ENCODE peak calls at places on chromosomes 13 and 19, in five cellular contexts. Q is AG04449, J is tibial nerve, W is progenitor cell of endocrine pancreas, B is HFFc6. Z is an unnamed sample.
A peak's percentile ranks its signal among the peaks of the same experiment; 100 is the strongest.

GRCh38 chr19:41025411-41025810 is 34.3 kb downstream of the CYP2B6 start:
- DNase-seq in Q (no peak), B (no peak), J (no peak), W (no peak), Z (no peak)

GRCh38 chr13:98542568-98543379 is 34.1 kb downstream of the STK24 start:
- DNase-seq in B (no peak), J (no peak), Q (no peak), W (no peak), Z (no peak)

GRCh38 chr19:9968820-9969687 is 32.7 kb upstream of the OLFM2 start:
- DNase-seq in W (no peak), Q (no peak), B (no peak), J (no peak), Z (no peak)

GRCh38 chr19:52086481-52086880 is 9.1 kb downstream of the ZNF841 start:
- DNase-seq in W (no peak), J (no peak), Q (no peak), B (peak; percentile 11), Z (no peak)

GRCh38 chr19:38209671-38210457 is 14.2 kb downstream of the DPF1 start:
- DNase-seq in W (no peak), Q (no peak), B (peak; percentile 19), J (peak; percentile 68), Z (no peak)

GRCh38 chr13:113758651-113759524 is at the start of gene TMEM255B:
- DNase-seq in Q (no peak), W (peak; percentile 63), B (peak; percentile 35), J (peak; percentile 79), Z (no peak)

GRCh38 chr13:37109080-37109678 is 3.7 kb upstream of the CSNK1A1L start:
- DNase-seq in Q (no peak), W (no peak), B (peak; percentile 57), J (peak; percentile 58), Z (no peak)

GRCh38 chr13:99265162-99265822 is 7.1 kb upstream of the GPR18 start:
- DNase-seq in W (no peak), Q (no peak), J (no peak), B (no peak), Z (no peak)

GRCh38 chr19:57338798-57339378 is 12.2 kb upstream of the ZNF304 start:
- DNase-seq in W (no peak), B (peak; percentile 67), J (no peak), Q (peak; percentile 12), Z (no peak)

GRCh38 chr19:54574051-54574450 is 461 bp downstream of the LILRA2 start:
- DNase-seq in W (no peak), B (no peak), Q (no peak), J (no peak), Z (no peak)

GRCh38 chr13:114063545-114064515 is 68.6 kb downstream of the RASA3 start:
- DNase-seq in Q (no peak), B (peak; percentile 71), J (no peak), W (no peak), Z (peak; percentile 51)

GRCh38 chr19:39497850-39498261 is 891 bp upstream of the DLL3 start:
- DNase-seq in W (peak; percentile 37), J (no peak), B (no peak), Q (no peak), Z (no peak)

GRCh38 chr13:91167706-91168459 is 179.6 kb upstream of the MIR17HG start:
- DNase-seq in J (no peak), Q (no peak), B (no peak), W (no peak), Z (no peak)

GRCh38 chr13:91169641-91170040 is 177.8 kb upstream of the MIR17HG start:
- DNase-seq in J (no peak), B (no peak), Q (no peak), W (no peak), Z (no peak)

GRCh38 chr13:91174886-91175501 is 172.5 kb upstream of the MIR17HG start:
- DNase-seq in B (no peak), J (no peak), W (peak; percentile 12), Q (no peak), Z (no peak)

GRCh38 chr13:91166714-91167511 is 180.6 kb upstream of the MIR17HG start:
- DNase-seq in W (no peak), Q (no peak), J (no peak), B (no peak), Z (no peak)

GRCh38 chr13:91172160-91172559 is 175.3 kb upstream of the MIR17HG start:
- DNase-seq in W (no peak), B (no peak), Q (no peak), J (no peak), Z (no peak)
- TF ChIP-seq CTCF in W (no peak), B (no peak), Q (no peak), J (no peak), Z (no peak)

GRCh38 chr19:35476149-35476548 is 14.1 kb downstream of the KRTDAP start:
- DNase-seq in J (no peak), W (no peak), Q (no peak), B (no peak), Z (no peak)
- TF ChIP-seq CTCF in J (no peak), W (peak; percentile 25), Q (no peak), B (peak; percentile 49), Z (no peak)

DNA sequence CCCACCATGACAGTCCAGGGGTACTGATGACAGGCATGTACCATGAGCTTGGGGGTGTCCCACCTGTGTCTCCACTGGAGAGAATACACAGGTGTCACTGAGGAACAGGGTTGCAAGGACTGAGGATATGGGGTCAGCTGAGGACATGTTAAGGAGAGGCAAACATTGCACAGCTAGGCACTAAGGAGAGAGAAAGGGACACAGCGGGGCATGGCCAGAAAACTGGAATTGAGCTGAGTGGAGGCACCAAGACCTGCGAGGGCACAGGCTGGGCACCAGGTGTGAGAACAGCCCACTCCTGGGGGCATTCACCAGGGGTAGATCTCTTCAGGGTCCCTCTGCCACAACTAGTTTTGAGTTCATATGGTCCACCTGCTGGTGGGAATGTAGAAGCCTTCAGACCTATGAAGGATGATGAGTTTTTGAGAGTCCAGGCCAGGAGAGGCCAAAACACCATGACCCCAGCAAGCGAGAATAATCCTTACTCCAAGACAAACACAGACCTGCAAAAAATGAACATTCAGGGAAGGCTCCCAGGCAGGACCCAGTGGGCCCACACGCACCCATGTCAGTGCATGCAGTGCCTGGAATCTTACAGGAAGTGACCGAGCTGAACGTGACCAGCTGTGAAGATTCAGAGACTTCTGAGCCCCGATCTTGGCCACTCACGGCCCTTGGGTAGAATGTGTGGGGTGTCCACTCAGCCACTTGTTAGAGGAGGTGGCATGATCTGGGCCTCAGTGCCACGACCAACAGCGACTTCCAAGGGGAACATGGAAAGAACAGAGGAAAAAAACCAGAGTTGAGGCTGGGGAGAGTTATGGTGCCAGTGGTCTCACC is 1.4 kb upstream of the ZNF584 start:
- DNase-seq in B (no peak), Q (no peak), J (no peak), W (no peak), Z (no peak)
- TF ChIP-seq CTCF in B (peak; percentile 75), Q (no peak), J (no peak), W (peak; percentile 53), Z (peak; percentile 21)

GRCh38 chr13:96819375-96819774 is 174.9 kb downstream of the OXGR1 start:
- DNase-seq in W (no peak), Q (no peak), J (no peak), B (no peak), Z (no peak)

GRCh38 chr13:96821381-96821780 is 172.9 kb downstream of the OXGR1 start:
- DNase-seq in W (no peak), Q (no peak), J (no peak), B (no peak), Z (no peak)

GRCh38 chr13:96824110-96824509 is 170.2 kb downstream of the OXGR1 start:
- DNase-seq in B (no peak), W (no peak), J (no peak), Q (no peak), Z (no peak)

GRCh38 chr13:96821971-96822370 is 172.3 kb downstream of the OXGR1 start:
- DNase-seq in Q (no peak), B (no peak), J (no peak), W (no peak), Z (no peak)

GRCh38 chr13:96822900-96823299 is 171.4 kb downstream of the OXGR1 start:
- DNase-seq in W (no peak), Q (no peak), J (no peak), B (no peak), Z (no peak)
- TF ChIP-seq CTCF in W (peak; percentile 54), Q (no peak), J (peak; percentile 6), B (no peak), Z (no peak)